ENCODE peak calls at places on chromosomes 4 and X, in eight cellular contexts. L is adrenal gland, P is mesendoderm, R is brain microvascular endothelial cell, Z is esophagus muscularis mucosa, Q is IMR-90, G is lower leg skin, V is GM06990. J is an unnamed sample.

GRCh38 chrX:35166023-35166422 is 223.4 kb downstream of the FAM47B start:
- DNase-seq in L (no peak), P (no peak), R (no peak), Z (no peak), Q (no peak), G (no peak), V (no peak), J (no peak)

GRCh38 chrX:107979534-107979933 is 2.6 kb downstream of the TEX13B start:
- DNase-seq in L (no peak), P (no peak), R (no peak), Z (no peak), Q (no peak), G (no peak), V (no peak), J (no peak)

GRCh38 chrX:150152036-150152435 is 211.1 kb upstream of the MAMLD1 start:
- DNase-seq in L (no peak), P (peak; percentile 1), R (no peak), Z (peak; percentile 26), Q (no peak), G (no peak), V (no peak), J (no peak)

GRCh38 chr4:107801766-107802211 is 22.9 kb upstream of the SGMS2 start:
- DNase-seq in L (no peak), P (no peak), R (no peak), Z (no peak), Q (peak; percentile 27), G (no peak), V (no peak), J (no peak)

GRCh38 chrX:11137543-11138139 is 26.5 kb downstream of the HCCS start:
- DNase-seq in L (no peak), P (peak; percentile 4), R (peak; percentile 40), Z (no peak), Q (peak; percentile 52), G (no peak), V (no peak), J (peak; percentile 10)

GRCh38 chrX:23904096-23904495 is 3.6 kb downstream of the APOO start:
- DNase-seq in L (no peak), P (peak; percentile 81), R (peak; percentile 42), Z (no peak), Q (peak; percentile 40), G (no peak), V (no peak), J (no peak)

GRCh38 chrX:151151668-151152267 is 24.6 kb upstream of the GPR50 start:
- DNase-seq in L (peak; percentile 52), P (peak; percentile 51), R (peak; percentile 16), Z (no peak), Q (peak; percentile 54), G (peak; percentile 16), V (peak; percentile 24), J (peak; percentile 11)

GRCh38 chr4:178577933-178578332 is 1135.7 kb upstream of the AGA start:
- DNase-seq in L (no peak), P (peak; percentile 19), R (no peak), Z (no peak), Q (no peak), G (no peak), V (no peak), J (no peak)

GRCh38 chrX:150587585-150588503 is 19.4 kb downstream of the MTM1 start:
- DNase-seq in L (no peak), P (no peak), R (peak; percentile 4), Z (no peak), Q (no peak), G (no peak), V (no peak), J (no peak)

GRCh38 chr4:142348489-142349076 is 497.5 kb downstream of the INPP4B start:
- DNase-seq in L (no peak), P (peak; percentile 57), R (no peak), Z (no peak), Q (no peak), G (no peak), V (no peak), J (no peak)

GRCh38 chrX:119887721-119888425 is 7.8 kb upstream of the AKAP14 start:
- DNase-seq in L (peak; percentile 70), P (peak; percentile 85), R (peak; percentile 29), Z (no peak), Q (peak; percentile 30), G (no peak), V (peak; percentile 46), J (no peak)

GRCh38 chr4:182495986-182496385 is 252.8 kb downstream of the TENM3 start:
- DNase-seq in L (no peak), P (no peak), R (no peak), Z (no peak), Q (no peak), G (no peak), V (no peak), J (no peak)

GRCh38 chrX:134737061-134737460 is 78.8 kb upstream of the PLAC1 start:
- DNase-seq in L (peak; percentile 47), P (no peak), R (no peak), Z (no peak), Q (peak; percentile 41), G (peak; percentile 14), V (no peak), J (no peak)

GRCh38 chr4:95129036-95129435 is 371.3 kb downstream of the BMPR1B start:
- DNase-seq in L (no peak), P (no peak), R (no peak), Z (no peak), Q (no peak), G (no peak), V (no peak), J (peak; percentile 39)

GRCh38 chrX:97616883-97617510 is 733.3 kb downstream of the RPA4 start:
- DNase-seq in L (no peak), P (peak; percentile 16), R (peak; percentile 72), Z (no peak), Q (peak; percentile 74), G (peak; percentile 15), V (no peak), J (peak; percentile 34)

GRCh38 chr4:111930658-111931057 is 214.6 kb upstream of the FAM241A start:
- DNase-seq in L (no peak), P (no peak), R (no peak), Z (no peak), Q (no peak), G (no peak), V (peak; percentile 14), J (no peak)

GRCh38 chr4:165700855-165701254 is 172.2 kb upstream of the TLL1 start:
- DNase-seq in L (no peak), P (peak; percentile 74), R (no peak), Z (no peak), Q (no peak), G (no peak), V (no peak), J (no peak)

DNA sequence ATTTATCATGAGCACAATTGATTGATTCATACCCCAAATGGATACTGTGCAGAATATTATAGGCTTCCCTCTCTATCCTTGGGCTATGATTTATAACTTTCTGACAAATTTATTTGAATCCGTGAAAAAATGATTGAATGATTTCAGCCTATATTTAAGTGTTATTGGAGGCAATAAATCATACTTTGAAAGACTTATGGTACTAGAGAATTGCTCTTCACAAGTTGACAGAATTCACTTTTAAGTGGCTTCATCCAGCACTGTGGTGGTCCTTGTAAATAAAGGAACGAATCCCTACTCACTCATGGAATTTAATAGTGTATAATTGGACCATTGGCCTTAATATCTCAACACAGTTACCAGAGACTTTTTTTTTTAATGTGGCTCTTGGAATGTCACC is 174.8 kb upstream of the TLL1 start:
- DNase-seq in L (no peak), P (no peak), R (no peak), Z (no peak), Q (no peak), G (no peak), V (no peak), J (no peak)
- H3K4me3 ChIP-seq in L (no peak overlapping the region), P (no peak overlapping the region), R (no peak overlapping the region), Z (no peak overlapping the region), Q (no peak overlapping the region), G (no peak overlapping the region), V (no peak overlapping the region), J (no peak overlapping the region)

DNA sequence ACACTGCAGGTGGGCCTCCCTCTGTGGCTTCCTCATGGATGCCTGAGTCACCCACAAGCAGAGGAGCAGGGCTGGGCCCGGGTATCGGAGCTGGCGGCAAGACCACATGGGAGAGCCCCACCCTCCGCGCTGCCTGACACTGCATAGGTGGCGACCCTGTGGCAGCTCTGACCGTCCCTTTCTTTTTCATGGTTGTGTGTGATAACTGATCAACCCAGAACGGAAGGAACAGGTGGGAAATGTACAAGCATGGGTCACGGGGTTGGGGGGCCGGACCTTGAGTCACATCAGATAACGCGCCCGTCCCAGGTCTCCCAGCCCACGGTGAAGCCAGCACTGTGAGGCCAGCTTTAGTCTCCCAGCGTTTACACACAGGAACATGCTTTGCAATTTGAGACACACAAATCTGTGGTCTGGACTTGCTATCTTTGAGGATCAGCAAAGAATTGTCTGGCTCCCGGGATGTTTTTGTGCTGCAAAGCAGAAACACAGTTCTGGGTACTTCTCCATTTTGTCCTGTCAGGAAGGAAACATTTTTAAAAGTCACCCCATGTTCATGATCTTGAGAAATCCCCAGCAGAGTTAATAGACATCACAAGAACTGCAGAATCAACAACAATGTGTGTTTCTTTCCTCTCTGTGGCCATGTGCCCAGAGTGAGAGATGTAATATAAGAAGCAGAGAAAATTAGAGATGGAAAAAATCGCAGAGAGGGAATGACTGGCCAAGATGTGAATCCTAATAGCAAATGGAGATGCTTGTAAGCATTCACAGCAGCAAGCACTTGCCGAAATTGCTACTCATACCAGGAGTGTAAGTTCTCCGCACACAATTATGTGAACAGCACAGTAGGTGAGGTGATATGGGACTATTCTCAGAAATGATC is 70.1 kb upstream of the CBR4 start:
- DNase-seq in L (peak; percentile 66), P (no peak), R (peak; percentile 77), Z (no peak), Q (peak; percentile 77), G (peak; percentile 44), V (peak; percentile 59), J (peak; percentile 71)
- H3K4me3 ChIP-seq in L (no peak overlapping the region), P (no peak overlapping the region), R (peak overlapping the region; percentile 5), Z (peak overlapping the region; percentile 24), Q (no peak overlapping the region), G (no peak overlapping the region), V (peak overlapping the region; percentile 47), J (peak overlapping the region; percentile 10)

DNA sequence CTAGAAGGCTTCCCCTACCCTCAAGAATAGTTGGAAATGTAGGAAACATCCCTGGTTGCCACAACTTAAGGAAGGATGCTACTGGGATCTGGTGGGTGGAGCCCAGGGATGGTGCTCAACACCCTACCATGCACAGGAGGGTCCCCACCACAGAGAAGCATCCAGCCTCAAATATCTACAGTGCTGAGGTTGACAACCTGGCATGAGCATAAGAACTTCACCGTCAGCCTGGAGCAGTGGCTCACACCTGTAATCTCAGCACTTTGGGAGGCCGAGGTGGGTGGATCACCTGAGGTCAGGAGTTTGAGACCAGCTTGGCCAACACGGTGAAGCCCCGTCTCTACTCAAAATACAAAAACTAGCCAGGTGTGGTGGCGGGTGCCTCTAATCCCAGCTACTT is 24.0 kb upstream of the ASMTL start:
- DNase-seq in L (no peak), P (no peak), R (no peak), Z (peak; percentile 19), Q (no peak), G (no peak), V (no peak), J (no peak)
- H3K4me3 ChIP-seq in L (no peak overlapping the region), P (no peak overlapping the region), R (no peak overlapping the region), Z (no peak overlapping the region), Q (no peak overlapping the region), G (no peak overlapping the region), V (no peak overlapping the region), J (no peak overlapping the region)

DNA sequence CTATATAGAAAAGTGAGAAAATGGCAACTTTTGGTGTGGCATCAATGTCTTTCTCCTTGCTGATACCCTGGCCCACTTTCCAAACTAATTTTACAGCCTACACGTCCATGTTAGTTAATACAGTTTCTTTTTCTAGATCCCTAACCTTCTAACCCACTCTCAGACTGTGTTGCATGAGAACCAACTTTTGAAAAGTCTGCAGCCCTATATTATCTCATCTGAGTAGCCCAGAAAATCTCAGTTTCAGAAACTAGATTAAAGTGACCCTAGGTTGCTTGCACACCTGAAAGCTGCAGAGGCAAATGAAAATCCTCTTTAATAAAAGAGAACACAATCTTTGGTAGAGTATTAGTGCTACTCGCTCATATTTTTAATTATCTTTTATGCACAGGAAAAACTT is 371.6 kb upstream of the EMCN start:
- DNase-seq in L (no peak), P (no peak), R (no peak), Z (no peak), Q (no peak), G (no peak), V (no peak), J (no peak)
- H3K4me3 ChIP-seq in L (no peak overlapping the region), P (no peak overlapping the region), R (no peak overlapping the region), Z (no peak overlapping the region), Q (no peak overlapping the region), G (no peak overlapping the region), V (no peak overlapping the region), J (no peak overlapping the region)

J was measured in skeletal muscle cell.